ENCODE peak calls at places on chromosomes 1 and 21, in six cellular contexts. One of them, this sample, is unnamed.
A peak's percentile ranks its signal among the peaks of the same experiment; 100 is the strongest.

GRCh38 chr1:223068913-223069312 is 74.1 kb downstream of the TLR5 start:
- DNase-seq in IMR-90: no peak
- DNase-seq in lung: no peak
- DNase-seq in small intestine: no peak
- DNase-seq in esophagus squamous epithelium: no peak
- DNase-seq in kidney: no peak
- DNase-seq in this sample: no peak

GRCh38 chr1:198935371-198935921 is 296.6 kb downstream of the PTPRC start:
- DNase-seq in IMR-90: peak; percentile 98
- DNase-seq in lung: peak; percentile 78
- DNase-seq in small intestine: peak; percentile 7
- DNase-seq in esophagus squamous epithelium: no peak
- DNase-seq in kidney: peak; percentile 79
- DNase-seq in this sample: peak; percentile 57

GRCh38 chr1:89261926-89262540 is 10.6 kb downstream of the GBP5 start:
- DNase-seq in IMR-90: no peak
- DNase-seq in lung: no peak
- DNase-seq in small intestine: no peak
- DNase-seq in esophagus squamous epithelium: no peak
- DNase-seq in kidney: no peak
- DNase-seq in this sample: peak; percentile 44

GRCh38 chr21:44049606-44050005 is 37.5 kb downstream of the TRAPPC10 start:
- DNase-seq in IMR-90: no peak
- DNase-seq in lung: no peak
- DNase-seq in small intestine: no peak
- DNase-seq in esophagus squamous epithelium: no peak
- DNase-seq in kidney: no peak
- DNase-seq in this sample: no peak

GRCh38 chr1:97247196-97247595 is 525.6 kb downstream of the PTBP2 start:
- DNase-seq in IMR-90: peak; percentile 68
- DNase-seq in lung: no peak
- DNase-seq in small intestine: no peak
- DNase-seq in esophagus squamous epithelium: no peak
- DNase-seq in kidney: no peak
- DNase-seq in this sample: no peak

GRCh38 chr1:200157718-200158117 is 130.2 kb downstream of the NR5A2 start:
- DNase-seq in IMR-90: no peak
- DNase-seq in lung: no peak
- DNase-seq in small intestine: no peak
- DNase-seq in esophagus squamous epithelium: no peak
- DNase-seq in kidney: no peak
- DNase-seq in this sample: no peak

GRCh38 chr1:235984041-235984820 is 80.7 kb downstream of the NID1 start:
- DNase-seq in IMR-90: peak; percentile 90
- DNase-seq in lung: no peak
- DNase-seq in small intestine: no peak
- DNase-seq in esophagus squamous epithelium: no peak
- DNase-seq in kidney: no peak
- DNase-seq in this sample: no peak

GRCh38 chr1:182671779-182672486 is 12.5 kb downstream of the RGS8 start:
- DNase-seq in IMR-90: no peak
- DNase-seq in lung: no peak
- DNase-seq in small intestine: no peak
- DNase-seq in esophagus squamous epithelium: no peak
- DNase-seq in kidney: peak; percentile 65
- DNase-seq in this sample: no peak

GRCh38 chr21:17045214-17045835 is 467.5 kb upstream of the CXADR start:
- DNase-seq in IMR-90: peak; percentile 15
- DNase-seq in lung: no peak
- DNase-seq in small intestine: no peak
- DNase-seq in esophagus squamous epithelium: no peak
- DNase-seq in kidney: no peak
- DNase-seq in this sample: no peak

GRCh38 chr1:1157426-1157913 is 16.2 kb upstream of the TTLL10 start:
- DNase-seq in IMR-90: peak; percentile 79
- DNase-seq in lung: peak; percentile 91
- DNase-seq in small intestine: peak; percentile 96
- DNase-seq in esophagus squamous epithelium: peak; percentile 28
- DNase-seq in kidney: peak; percentile 97
- DNase-seq in this sample: peak; percentile 85

GRCh38 chr1:114314098-114314497 is 160.4 kb upstream of the SYT6 start:
- DNase-seq in IMR-90: peak; percentile 55
- DNase-seq in lung: no peak
- DNase-seq in small intestine: no peak
- DNase-seq in esophagus squamous epithelium: no peak
- DNase-seq in kidney: no peak
- DNase-seq in this sample: no peak

GRCh38 chr1:24110642-24111263 is 1.2 kb downstream of the MYOM3 start:
- DNase-seq in IMR-90: no peak
- DNase-seq in lung: no peak
- DNase-seq in small intestine: no peak
- DNase-seq in esophagus squamous epithelium: no peak
- DNase-seq in kidney: no peak
- DNase-seq in this sample: no peak

GRCh38 chr1:44013949-44014348 is 17.3 kb downstream of the SLC6A9 start:
- DNase-seq in IMR-90: no peak
- DNase-seq in lung: no peak
- DNase-seq in small intestine: no peak
- DNase-seq in esophagus squamous epithelium: no peak
- DNase-seq in kidney: no peak
- DNase-seq in this sample: no peak

GRCh38 chr1:118204648-118205047 is 19.6 kb upstream of the SPAG17 start:
- DNase-seq in IMR-90: no peak
- DNase-seq in lung: no peak
- DNase-seq in small intestine: no peak
- DNase-seq in esophagus squamous epithelium: no peak
- DNase-seq in kidney: no peak
- DNase-seq in this sample: no peak

GRCh38 chr1:159799446-159799985 is 2.6 kb upstream of the FCRL6 start:
- DNase-seq in IMR-90: no peak
- DNase-seq in lung: no peak
- DNase-seq in small intestine: no peak
- DNase-seq in esophagus squamous epithelium: no peak
- DNase-seq in kidney: no peak
- DNase-seq in this sample: no peak

GRCh38 chr1:215595231-215595630 is 28.1 kb downstream of the KCTD3 start:
- DNase-seq in IMR-90: peak; percentile 9
- DNase-seq in lung: no peak
- DNase-seq in small intestine: no peak
- DNase-seq in esophagus squamous epithelium: no peak
- DNase-seq in kidney: no peak
- DNase-seq in this sample: no peak

GRCh38 chr1:226637147-226637935 is 88.8 kb downstream of the STUM start:
- DNase-seq in IMR-90: no peak
- DNase-seq in lung: no peak
- DNase-seq in small intestine: no peak
- DNase-seq in esophagus squamous epithelium: no peak
- DNase-seq in kidney: peak; percentile 74
- DNase-seq in this sample: peak; percentile 78

GRCh38 chr1:3060601-3061551 is 8.1 kb upstream of the PRDM16 start:
- DNase-seq in IMR-90: no peak
- DNase-seq in lung: no peak
- DNase-seq in small intestine: no peak
- DNase-seq in esophagus squamous epithelium: no peak
- DNase-seq in kidney: peak; percentile 74
- DNase-seq in this sample: no peak

GRCh38 chr1:22053018-22053860 is 730 bp downstream of the CDC42 start:
- DNase-seq in IMR-90: peak; percentile 85
- DNase-seq in lung: peak; percentile 53
- DNase-seq in small intestine: peak; percentile 57
- DNase-seq in esophagus squamous epithelium: no peak
- DNase-seq in kidney: peak; percentile 92
- DNase-seq in this sample: peak; percentile 51

GRCh38 chr1:52651904-52652303 is 18.9 kb downstream of the SHISAL2A start:
- DNase-seq in IMR-90: no peak
- DNase-seq in lung: no peak
- DNase-seq in small intestine: peak; percentile 86
- DNase-seq in esophagus squamous epithelium: no peak
- DNase-seq in kidney: peak; percentile 3
- DNase-seq in this sample: no peak

GRCh38 chr1:48495911-48496310 is 23.9 kb upstream of the SPATA6 start:
- DNase-seq in IMR-90: no peak
- DNase-seq in lung: no peak
- DNase-seq in small intestine: no peak
- DNase-seq in esophagus squamous epithelium: no peak
- DNase-seq in kidney: no peak
- DNase-seq in this sample: no peak

GRCh38 chr21:40208960-40209359 is 341.7 kb downstream of the PCP4 start:
- DNase-seq in IMR-90: no peak
- DNase-seq in lung: no peak
- DNase-seq in small intestine: no peak
- DNase-seq in esophagus squamous epithelium: no peak
- DNase-seq in kidney: no peak
- DNase-seq in this sample: no peak

GRCh38 chr21:38083534-38083933 is 167.3 kb upstream of the KCNJ6 start:
- DNase-seq in IMR-90: no peak
- DNase-seq in lung: no peak
- DNase-seq in small intestine: no peak
- DNase-seq in esophagus squamous epithelium: no peak
- DNase-seq in kidney: no peak
- DNase-seq in this sample: no peak

GRCh38 chr1:55213885-55214213 is 1.3 kb downstream of the USP24 start:
- DNase-seq in IMR-90: no peak
- DNase-seq in lung: no peak
- DNase-seq in small intestine: peak; percentile 7
- DNase-seq in esophagus squamous epithelium: no peak
- DNase-seq in kidney: no peak
- DNase-seq in this sample: no peak

GRCh38 chr1:5693595-5693994 is 298.6 kb downstream of the NPHP4 start:
- DNase-seq in IMR-90: no peak
- DNase-seq in lung: no peak
- DNase-seq in small intestine: no peak
- DNase-seq in esophagus squamous epithelium: no peak
- DNase-seq in kidney: no peak
- DNase-seq in this sample: no peak

GRCh38 chr21:45990741-45991605 is 9.4 kb downstream of the COL6A1 start:
- DNase-seq in IMR-90: no peak
- DNase-seq in lung: no peak
- DNase-seq in small intestine: no peak
- DNase-seq in esophagus squamous epithelium: no peak
- DNase-seq in kidney: peak; percentile 60
- DNase-seq in this sample: peak; percentile 17

GRCh38 chr1:224358288-224358687 is 1.6 kb downstream of the CNIH4 start:
- DNase-seq in IMR-90: no peak
- DNase-seq in lung: no peak
- DNase-seq in small intestine: no peak
- DNase-seq in esophagus squamous epithelium: no peak
- DNase-seq in kidney: no peak
- DNase-seq in this sample: no peak

GRCh38 chr1:15668089-15668754 is 15.9 kb upstream of the PLEKHM2 start:
- DNase-seq in IMR-90: peak; percentile 34
- DNase-seq in lung: no peak
- DNase-seq in small intestine: no peak
- DNase-seq in esophagus squamous epithelium: no peak
- DNase-seq in kidney: no peak
- DNase-seq in this sample: no peak

GRCh38 chr1:37157634-37158033 is 123.3 kb upstream of the GRIK3 start:
- DNase-seq in IMR-90: no peak
- DNase-seq in lung: no peak
- DNase-seq in small intestine: no peak
- DNase-seq in esophagus squamous epithelium: no peak
- DNase-seq in kidney: no peak
- DNase-seq in this sample: no peak

GRCh38 chr1:69777933-69778332 is 210.2 kb downstream of the LRRC7 start:
- DNase-seq in IMR-90: no peak
- DNase-seq in lung: no peak
- DNase-seq in small intestine: no peak
- DNase-seq in esophagus squamous epithelium: no peak
- DNase-seq in kidney: no peak
- DNase-seq in this sample: no peak

GRCh38 chr1:212611000-212611636 is 2.6 kb downstream of the ATF3 start:
- DNase-seq in IMR-90: no peak
- DNase-seq in lung: no peak
- DNase-seq in small intestine: no peak
- DNase-seq in esophagus squamous epithelium: no peak
- DNase-seq in kidney: no peak
- DNase-seq in this sample: no peak
- H3K4me3 ChIP-seq in IMR-90: no peak overlapping the region
- H3K4me3 ChIP-seq in lung: no peak overlapping the region
- H3K4me3 ChIP-seq in small intestine: no peak overlapping the region
- H3K4me3 ChIP-seq in esophagus squamous epithelium: no peak overlapping the region
- H3K4me3 ChIP-seq in kidney: peak overlapping the region; percentile 0
- H3K4me3 ChIP-seq in this sample: no peak overlapping the region

DNA sequence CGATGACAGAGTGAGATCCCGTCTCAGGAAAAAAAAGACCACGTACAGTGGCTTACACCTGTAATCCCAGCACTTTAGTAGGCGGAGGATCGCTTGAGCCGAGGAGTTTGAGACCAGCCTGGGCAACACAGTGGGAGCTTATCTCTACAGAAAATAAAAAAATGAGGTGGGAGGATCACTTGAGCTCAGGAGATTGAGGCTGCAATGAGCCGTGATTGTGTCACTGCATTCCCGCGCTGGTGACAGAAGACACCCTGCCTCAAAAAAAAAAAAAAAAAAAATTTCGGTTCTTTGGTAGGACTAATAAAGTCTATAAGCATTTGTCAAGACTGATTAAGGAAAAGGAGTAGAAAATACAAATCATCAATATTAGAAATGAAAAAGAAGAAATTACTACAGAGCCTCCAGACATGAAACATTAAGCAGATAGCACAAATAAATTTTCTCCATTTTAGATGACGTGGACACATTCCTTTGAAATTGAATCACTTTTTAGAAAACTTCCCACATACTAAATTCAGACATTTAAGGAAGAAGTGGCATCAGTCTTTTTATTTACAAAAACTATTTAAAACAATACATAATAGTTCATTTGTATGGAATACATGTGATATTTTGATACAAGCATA is 30.4 kb downstream of the MORC3 start:
- DNase-seq in IMR-90: peak; percentile 81
- DNase-seq in lung: no peak
- DNase-seq in small intestine: no peak
- DNase-seq in esophagus squamous epithelium: no peak
- DNase-seq in kidney: no peak
- DNase-seq in this sample: no peak
- H3K36me3 ChIP-seq in IMR-90: peaks cover 38% of the 10 kb centered on the region
- H3K36me3 ChIP-seq in lung: peaks cover 34% of the 10 kb centered on the region
- H3K36me3 ChIP-seq in small intestine: peaks cover 12% of the 10 kb centered on the region
- H3K36me3 ChIP-seq in esophagus squamous epithelium: peaks cover 38% of the 10 kb centered on the region
- H3K36me3 ChIP-seq in kidney: peaks cover 10% of the 10 kb centered on the region
- H3K36me3 ChIP-seq in this sample: no peaks in the 10 kb centered on the region

DNA sequence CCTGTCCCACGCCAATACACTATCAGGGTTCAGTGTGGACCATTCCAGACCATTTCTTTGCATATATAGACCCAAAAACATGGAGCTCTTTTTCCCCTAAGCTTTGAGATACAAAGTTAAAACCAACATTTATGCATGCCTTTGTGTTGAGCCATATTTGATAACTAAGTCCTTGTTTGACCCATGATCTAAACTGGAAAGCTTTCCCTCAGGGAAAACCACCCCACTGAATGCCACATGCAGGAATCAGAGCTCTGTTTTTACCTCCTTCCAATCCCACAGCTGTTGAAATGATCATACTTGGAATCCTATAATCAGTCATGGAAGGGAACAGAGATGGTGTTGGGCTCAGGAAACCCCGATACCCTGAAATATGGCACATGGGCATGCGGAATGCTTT is 14.8 kb upstream of the SLC45A1 start:
- DNase-seq in IMR-90: peak; percentile 91
- DNase-seq in lung: no peak
- DNase-seq in small intestine: no peak
- DNase-seq in esophagus squamous epithelium: no peak
- DNase-seq in kidney: no peak
- DNase-seq in this sample: no peak
- H3K4me3 ChIP-seq in IMR-90: no peak overlapping the region
- H3K4me3 ChIP-seq in lung: no peak overlapping the region
- H3K4me3 ChIP-seq in small intestine: no peak overlapping the region
- H3K4me3 ChIP-seq in esophagus squamous epithelium: no peak overlapping the region
- H3K4me3 ChIP-seq in kidney: no peak overlapping the region
- H3K4me3 ChIP-seq in this sample: no peak overlapping the region

GRCh38 chr1:180185281-180185680 is 30.6 kb downstream of the QSOX1 start:
- DNase-seq in IMR-90: no peak
- DNase-seq in lung: no peak
- DNase-seq in small intestine: no peak
- DNase-seq in esophagus squamous epithelium: no peak
- DNase-seq in kidney: peak; percentile 50
- DNase-seq in this sample: no peak
- H3K36me3 ChIP-seq in IMR-90: peaks cover 95% of the 10 kb centered on the region
- H3K36me3 ChIP-seq in lung: peaks cover 69% of the 10 kb centered on the region
- H3K36me3 ChIP-seq in small intestine: peaks cover 7% of the 10 kb centered on the region
- H3K36me3 ChIP-seq in esophagus squamous epithelium: peaks cover 18% of the 10 kb centered on the region
- H3K36me3 ChIP-seq in kidney: peaks cover 9% of the 10 kb centered on the region
- H3K36me3 ChIP-seq in this sample: no peaks in the 10 kb centered on the region